ENCODE peak calls at places on chromosomes 16 and 17, in seven cellular contexts. I, C, R, E, Y, P and T are unnamed samples.

GRCh38 chr16:65318138-65318537 is 196.3 kb upstream of the CDH11 start:
- DNase-seq in I (no peak), C (no peak), R (no peak), E (no peak), Y (no peak), P (no peak), T (no peak)

GRCh38 chr16:11056989-11057645 is 112.8 kb downstream of the CLEC16A start:
- DNase-seq in I (no peak), C (no peak), R (no peak), E (no peak), Y (no peak), P (no peak), T (no peak)

GRCh38 chr17:77273397-77274136 is 132.8 kb downstream of the SEC14L1 start:
- DNase-seq in I (no peak), C (no peak), R (peak; percentile 51), E (no peak), Y (peak; percentile 20), P (no peak), T (no peak)

GRCh38 chr17:55410722-55411462 is 10.7 kb downstream of the MMD start:
- DNase-seq in I (no peak), C (no peak), R (no peak), E (no peak), Y (no peak), P (no peak), T (no peak)

GRCh38 chr16:88737298-88738166 is 31.2 kb downstream of the CTU2 start:
- DNase-seq in I (peak; percentile 94), C (peak; percentile 71), R (peak; percentile 63), E (peak; percentile 76), Y (peak; percentile 85), P (peak; percentile 75), T (peak; percentile 46)

GRCh38 chr17:78580277-78580804 is 3.1 kb upstream of the DNAH17 start:
- DNase-seq in I (peak; percentile 54), C (no peak), R (no peak), E (no peak), Y (no peak), P (no peak), T (no peak)

GRCh38 chr16:17106243-17106791 is 364.4 kb downstream of the XYLT1 start:
- DNase-seq in I (no peak), C (no peak), R (no peak), E (no peak), Y (no peak), P (no peak), T (no peak)

GRCh38 chr16:3259829-3260228 is 3.4 kb upstream of the MEFV start:
- DNase-seq in I (no peak), C (no peak), R (no peak), E (no peak), Y (no peak), P (no peak), T (no peak)

GRCh38 chr16:4342866-4343744 is 8.0 kb downstream of the PAM16 start:
- DNase-seq in I (no peak), C (no peak), R (no peak), E (no peak), Y (no peak), P (no peak), T (no peak)

GRCh38 chr17:4950075-4950756 is 703 bp upstream of the ENO3 start:
- DNase-seq in I (peak; percentile 91), C (peak; percentile 78), R (no peak), E (peak; percentile 82), Y (peak; percentile 57), P (peak; percentile 23), T (no peak)

GRCh38 chr16:14177704-14178103 is 106.6 kb downstream of the MRTFB start:
- DNase-seq in I (no peak), C (no peak), R (no peak), E (no peak), Y (no peak), P (no peak), T (no peak)

GRCh38 chr16:11285842-11286241 is 4.7 kb upstream of the PRM1 start:
- DNase-seq in I (no peak), C (no peak), R (no peak), E (no peak), Y (no peak), P (no peak), T (no peak)

GRCh38 chr17:15398736-15399331 is 57.4 kb upstream of the TEKT3 start:
- DNase-seq in I (no peak), C (no peak), R (peak; percentile 51), E (no peak), Y (peak; percentile 21), P (no peak), T (no peak)

GRCh38 chr17:81328489-81328888 is 33.4 kb upstream of the SLC38A10 start:
- DNase-seq in I (peak; percentile 81), C (no peak), R (no peak), E (no peak), Y (no peak), P (no peak), T (no peak)

GRCh38 chr17:50149425-50150353 is 788 bp downstream of the PPP1R9B start:
- DNase-seq in I (peak; percentile 96), C (peak; percentile 66), R (peak; percentile 62), E (peak; percentile 76), Y (peak; percentile 76), P (peak; percentile 55), T (no peak)

GRCh38 chr17:76080934-76081287 is 1.9 kb downstream of the ZACN start:
- DNase-seq in I (no peak), C (no peak), R (no peak), E (no peak), Y (no peak), P (no peak), T (no peak)

GRCh38 chr17:238964-239259 is 57.5 kb upstream of the DOC2B start:
- DNase-seq in I (peak; percentile 28), C (peak; percentile 3), R (no peak), E (no peak), Y (no peak), P (no peak), T (no peak)

GRCh38 chr17:5819396-5819795 is 235.1 kb upstream of the NLRP1 start:
- DNase-seq in I (no peak), C (no peak), R (peak; percentile 5), E (no peak), Y (no peak), P (no peak), T (no peak)

GRCh38 chr17:19263621-19264010 is 26.4 kb downstream of the EPN2 start:
- DNase-seq in I (no peak), C (no peak), R (peak; percentile 77), E (no peak), Y (no peak), P (no peak), T (no peak)

GRCh38 chr17:66684716-66685115 is 150.2 kb upstream of the CACNG5 start:
- DNase-seq in I (no peak), C (no peak), R (no peak), E (no peak), Y (no peak), P (no peak), T (no peak)

GRCh38 chr16:83581082-83581481 is 226.7 kb upstream of the HSBP1 start:
- DNase-seq in I (no peak), C (no peak), R (no peak), E (no peak), Y (no peak), P (no peak), T (no peak)

GRCh38 chr16:66521951-66522771 is 27.8 kb downstream of the TK2 start:
- DNase-seq in I (peak; percentile 90), C (peak; percentile 31), R (peak; percentile 85), E (no peak), Y (no peak), P (peak; percentile 69), T (peak; percentile 82)

GRCh38 chr17:36993227-36993626 is 44.5 kb downstream of the AATF start:
- DNase-seq in I (no peak), C (no peak), R (no peak), E (no peak), Y (no peak), P (no peak), T (no peak)

GRCh38 chr17:40862985-40863733 is 3.9 kb downstream of the KRT12 start:
- DNase-seq in I (peak; percentile 71), C (no peak), R (peak; percentile 21), E (peak; percentile 12), Y (no peak), P (no peak), T (no peak)

GRCh38 chr17:34318474-34318873 is 761 bp upstream of the CCL8 start:
- DNase-seq in I (peak; percentile 76), C (no peak), R (peak; percentile 15), E (peak; percentile 11), Y (peak; percentile 35), P (no peak), T (peak; percentile 26)

GRCh38 chr17:22692066-22692800 is 999.9 kb downstream of the KCNJ18 start:
- DNase-seq in I (peak; percentile 71), C (no peak), R (no peak), E (no peak), Y (no peak), P (no peak), T (no peak)

GRCh38 chr17:49035470-49036269 is 38.5 kb downstream of the IGF2BP1 start:
- DNase-seq in I (peak; percentile 73), C (peak; percentile 30), R (peak; percentile 72), E (peak; percentile 50), Y (peak; percentile 67), P (peak; percentile 7), T (peak; percentile 28)
- H3K4me3 ChIP-seq in I (no peak overlapping the region), C (peak overlapping the region; percentile 46), R (no peak overlapping the region), E (no peak overlapping the region), Y (no peak overlapping the region), P (no peak overlapping the region), T (no peak overlapping the region)

GRCh38 chr17:71635187-71635586 is 485.6 kb upstream of the SOX9 start:
- DNase-seq in I (no peak), C (no peak), R (no peak), E (no peak), Y (no peak), P (no peak), T (no peak)
- H3K4me3 ChIP-seq in I (no peak overlapping the region), C (no peak overlapping the region), R (no peak overlapping the region), E (no peak overlapping the region), Y (no peak overlapping the region), P (no peak overlapping the region), T (no peak overlapping the region)

DNA sequence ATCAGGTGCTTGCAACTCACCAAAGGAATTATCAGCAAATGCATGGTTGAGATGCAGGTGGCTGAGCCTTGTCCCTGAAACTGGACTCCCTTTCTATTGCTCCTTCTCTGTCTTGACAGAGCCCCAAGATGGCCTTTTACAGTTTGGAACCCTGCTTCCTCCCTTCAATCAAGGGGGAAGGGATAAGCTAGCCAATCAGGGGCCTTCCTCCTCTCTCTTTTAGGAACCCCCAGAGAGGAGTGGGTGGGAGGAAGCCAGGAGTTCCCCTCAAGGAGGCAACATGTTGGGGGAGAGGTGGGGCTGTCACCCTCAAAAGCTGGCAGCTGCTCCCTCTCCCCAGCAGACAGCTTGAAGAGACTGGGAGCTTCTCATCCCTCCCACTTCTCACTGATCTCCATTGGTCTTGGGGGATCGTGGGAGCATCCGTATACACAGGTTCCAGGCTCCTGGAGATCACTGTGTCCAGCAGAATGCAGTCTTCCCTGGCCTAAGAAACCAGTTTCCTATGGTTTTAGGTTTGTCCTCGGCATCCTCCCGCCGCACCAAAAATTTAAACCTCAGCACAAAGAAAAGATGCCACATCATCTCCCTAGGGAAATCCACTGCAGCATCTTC is 7.2 kb downstream of the RASL10B start:
- DNase-seq in I (no peak), C (no peak), R (no peak), E (no peak), Y (no peak), P (no peak), T (no peak)
- H3K4me3 ChIP-seq in I (no peak overlapping the region), C (no peak overlapping the region), R (no peak overlapping the region), E (no peak overlapping the region), Y (no peak overlapping the region), P (no peak overlapping the region), T (no peak overlapping the region)

DNA sequence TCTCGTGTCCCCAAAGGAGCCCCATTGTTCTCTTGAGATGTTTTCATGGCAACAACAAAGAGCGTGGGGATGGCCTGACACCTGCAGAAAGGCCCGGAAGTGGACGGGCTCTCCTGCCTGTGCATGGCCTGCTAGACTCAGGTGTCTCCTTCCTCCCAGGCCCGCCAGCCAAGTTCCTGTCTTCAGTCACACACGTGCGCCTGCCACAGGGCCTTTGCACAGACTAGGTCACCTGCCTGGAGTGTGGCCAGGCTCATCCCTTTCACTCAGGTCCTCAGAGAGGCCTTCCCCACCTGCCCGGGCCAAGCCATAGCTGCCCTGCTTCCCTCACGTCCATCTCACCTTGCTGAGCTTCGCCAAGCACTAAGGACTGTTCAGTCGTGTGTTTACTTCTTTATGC is 300.9 kb downstream of the FOXL1 start:
- DNase-seq in I (no peak), C (no peak), R (no peak), E (no peak), Y (no peak), P (no peak), T (no peak)
- H3K4me3 ChIP-seq in I (no peak overlapping the region), C (no peak overlapping the region), R (no peak overlapping the region), E (no peak overlapping the region), Y (no peak overlapping the region), P (no peak overlapping the region), T (no peak overlapping the region)